ENCODE peak calls at places on chromosomes 13 and 19, in four cellular contexts. J is AG04450, C is neural progenitor cell, B is GM23338. U is an unnamed sample.
A peak's percentile ranks its signal among the peaks of the same experiment; 100 is the strongest.

GRCh38 chr13:25192052-25192451 is 20.0 kb upstream of the AMER2 start:
- DNase-seq in J (no peak), C (no peak), B (no peak), U (no peak)

GRCh38 chr19:34120846-34121639 is 51.3 kb upstream of the LSM14A start:
- DNase-seq in J (peak; percentile 20), C (peak; percentile 60), B (peak; percentile 77), U (peak; percentile 61)

GRCh38 chr19:36059180-36059910 is 4.6 kb downstream of the WDR62 start:
- DNase-seq in J (no peak), C (no peak), B (no peak), U (no peak)

GRCh38 chr19:29767039-29767735 is 44.6 kb upstream of the CCNE1 start:
- DNase-seq in J (no peak), C (no peak), B (no peak), U (no peak)

GRCh38 chr13:30125422-30126073 is 181.8 kb downstream of the KATNAL1 start:
- DNase-seq in J (peak; percentile 78), C (no peak), B (no peak), U (peak; percentile 74)

GRCh38 chr13:30453727-30454126 is 12.0 kb downstream of the HMGB1 start:
- DNase-seq in J (no peak), C (no peak), B (no peak), U (no peak)

GRCh38 chr13:30805603-30806011 is 70.3 kb downstream of the ALOX5AP start:
- DNase-seq in J (no peak), C (no peak), B (peak; percentile 29), U (no peak)

GRCh38 chr13:112733661-112734379 is 44.0 kb downstream of the ATP11A start:
- DNase-seq in J (no peak), C (peak; percentile 89), B (peak; percentile 83), U (no peak)

GRCh38 chr13:95754069-95754468 is 77.1 kb downstream of the DNAJC3 start:
- DNase-seq in J (no peak), C (no peak), B (no peak), U (no peak)

GRCh38 chr13:22369840-22370239 is 699.0 kb downstream of the FGF9 start:
- DNase-seq in J (no peak), C (no peak), B (peak; percentile 73), U (no peak)

GRCh38 chr19:44278181-44278690 is 18.6 kb downstream of the ZNF233 start:
- DNase-seq in J (no peak), C (no peak), B (no peak), U (peak; percentile 12)

GRCh38 chr13:49540552-49540951 is 44.8 kb downstream of the PHF11 start:
- DNase-seq in J (no peak), C (peak; percentile 5), B (no peak), U (no peak)

GRCh38 chr13:43865892-43866291 is 13.6 kb downstream of the CCDC122 start:
- DNase-seq in J (peak; percentile 39), C (no peak), B (no peak), U (no peak)

GRCh38 chr19:44657211-44657921 is 13.7 kb downstream of the PVR start:
- DNase-seq in J (no peak), C (peak; percentile 81), B (peak; percentile 90), U (peak; percentile 58)

GRCh38 chr13:110560606-110561334 is 752 bp downstream of the RAB20 start:
- DNase-seq in J (no peak), C (peak; percentile 72), B (peak; percentile 69), U (peak; percentile 20)

GRCh38 chr13:36925603-36926002 is 5.6 kb upstream of the SMAD9 start:
- DNase-seq in J (no peak), C (no peak), B (no peak), U (no peak)

GRCh38 chr13:113113846-113114271 is 8.3 kb downstream of the F7 start:
- DNase-seq in J (no peak), C (no peak), B (no peak), U (no peak)

GRCh38 chr13:85586422-85586831 is 212.8 kb downstream of the SLITRK6 start:
- DNase-seq in J (peak; percentile 61), C (no peak), B (no peak), U (peak; percentile 14)

GRCh38 chr19:11581740-11582139 is 4.3 kb upstream of the ACP5 start:
- DNase-seq in J (no peak), C (no peak), B (no peak), U (peak; percentile 10)

GRCh38 chr19:47435196-47435595 is 15.9 kb upstream of the MEIS3 start:
- DNase-seq in J (no peak), C (no peak), B (no peak), U (no peak)

GRCh38 chr19:9474975-9475374 is 23.4 kb downstream of the ZNF560 start:
- DNase-seq in J (no peak), C (no peak), B (no peak), U (no peak)

GRCh38 chr19:40780582-40780981 is 2.5 kb downstream of the RAB4B start:
- DNase-seq in J (no peak), C (no peak), B (no peak), U (no peak)

GRCh38 chr13:106503272-106503671 is 32.2 kb downstream of the EFNB2 start:
- DNase-seq in J (no peak), C (no peak), B (no peak), U (no peak)

GRCh38 chr19:49441210-49441959 is at the start of gene SLC17A7:
- DNase-seq in J (no peak), C (peak; percentile 86), B (peak; percentile 90), U (no peak)

GRCh38 chr13:49569993-49570689 is 15.2 kb downstream of the RCBTB1 start:
- DNase-seq in J (no peak), C (no peak), B (no peak), U (no peak)

GRCh38 chr13:102687520-102687919 is 7.3 kb downstream of the METTL21C start:
- DNase-seq in J (no peak), C (peak; percentile 34), B (no peak), U (no peak)

DNA sequence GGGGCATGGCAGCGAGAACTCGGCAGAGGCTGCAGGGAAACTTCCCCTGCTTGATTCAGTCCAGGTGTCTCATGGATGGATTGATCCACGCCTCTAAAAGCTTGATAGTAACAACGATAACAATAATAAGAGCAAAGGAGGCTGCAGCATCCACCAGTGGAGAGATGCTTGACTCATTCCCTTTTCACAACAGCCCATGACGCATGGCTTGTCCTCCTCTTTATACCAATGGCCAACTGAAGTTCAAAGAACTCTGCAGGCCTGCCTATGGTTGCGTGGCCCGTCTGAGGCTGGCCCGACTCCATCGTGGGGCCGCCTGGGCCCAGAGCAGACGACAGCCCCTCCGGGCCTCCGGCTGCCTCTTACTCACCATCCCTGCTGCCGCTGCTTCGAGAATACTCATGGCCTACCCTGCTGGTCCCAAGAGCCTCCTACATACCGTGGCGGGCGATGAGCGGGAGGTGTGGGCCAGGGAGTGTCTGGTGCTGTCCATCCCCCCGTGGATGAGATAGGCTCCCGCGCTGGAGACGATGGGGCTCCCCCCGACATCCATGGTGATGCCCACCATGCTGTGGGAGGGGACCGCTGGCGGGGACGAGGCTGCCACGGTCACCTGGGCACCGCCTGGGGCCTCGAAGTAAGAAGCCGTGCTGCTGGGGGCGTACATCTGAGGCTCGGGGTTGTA is 61.7 kb upstream of the RANBP3 start:
- DNase-seq in J (no peak), C (no peak), B (no peak), U (no peak)
- H3K27me3 ChIP-seq in J (no peaks in the 10 kb centered on the region), C (no peaks in the 10 kb centered on the region), B (no peaks in the 10 kb centered on the region), U (no peaks in the 10 kb centered on the region)

GRCh38 chr19:1503089-1503924 is 9.5 kb downstream of the ADAMTSL5 start:
- DNase-seq in J (no peak), C (peak; percentile 86), B (peak; percentile 85), U (peak; percentile 14)
- H3K4me3 ChIP-seq in J (peak overlapping the region; percentile 41), C (no peak overlapping the region), B (peak overlapping the region; percentile 43), U (no peak overlapping the region)

GRCh38 chr19:3142292-3142670 is 6.4 kb downstream of the GNA15 start:
- DNase-seq in J (peak; percentile 42), C (no peak), B (no peak), U (peak; percentile 75)
- H3K27ac ChIP-seq in J (peak overlapping the region; percentile 91), C (no peak overlapping the region), B (no peak overlapping the region), U (peak overlapping the region; percentile 62)

GRCh38 chr13:77565635-77566034 is 30.1 kb downstream of the SCEL start:
- DNase-seq in J (no peak), C (peak; percentile 39), B (peak; percentile 65), U (peak; percentile 25)

GRCh38 chr13:77563110-77563509 is 27.6 kb downstream of the SCEL start:
- DNase-seq in J (no peak), C (no peak), B (peak; percentile 11), U (peak; percentile 11)
- H3K27me3 ChIP-seq in J (no peaks in the 10 kb centered on the region), C (no peaks in the 10 kb centered on the region), B (no peaks in the 10 kb centered on the region), U (no peaks in the 10 kb centered on the region)